ENCODE peak calls at places on chromosomes 3 and 15, in four cellular contexts. W, D, P and I are unnamed samples.

GRCh38 chr15:80152896-80153876 is at the start of gene FAH:
- DNase-seq in W (peak; percentile 49), D (peak; percentile 64), P (peak; percentile 43), I (no peak)

GRCh38 chr3:19970289-19970688 is 23.4 kb downstream of the RAB5A start:
- DNase-seq in W (no peak), D (no peak), P (no peak), I (no peak)

GRCh38 chr15:97759363-97759762 is 201.1 kb upstream of the ARRDC4 start:
- DNase-seq in W (peak; percentile 14), D (peak; percentile 90), P (peak; percentile 64), I (no peak)

GRCh38 chr3:182331356-182331755 is 461.9 kb upstream of the ATP11B start:
- DNase-seq in W (no peak), D (no peak), P (no peak), I (no peak)

GRCh38 chr3:53739926-53740325 is 106.3 kb downstream of the CHDH start:
- DNase-seq in W (no peak), D (no peak), P (no peak), I (no peak)

GRCh38 chr3:157614896-157615295 is 111.7 kb upstream of the VEPH1 start:
- DNase-seq in W (no peak), D (no peak), P (no peak), I (no peak)

GRCh38 chr3:19543212-19543841 is 390.7 kb downstream of the EFHB start:
- DNase-seq in W (peak; percentile 0), D (no peak), P (no peak), I (no peak)

GRCh38 chr3:181896605-181897004 is 184.9 kb downstream of the SOX2 start:
- DNase-seq in W (no peak), D (no peak), P (no peak), I (no peak)

GRCh38 chr3:10944866-10945265 is 47.7 kb upstream of the SLC6A1 start:
- DNase-seq in W (no peak), D (no peak), P (no peak), I (no peak)

GRCh38 chr3:108830991-108831390 is 8.4 kb downstream of the TRAT1 start:
- DNase-seq in W (no peak), D (no peak), P (no peak), I (no peak)

GRCh38 chr3:123476967-123477750 is 28.3 kb upstream of the ADCY5 start:
- DNase-seq in W (no peak), D (no peak), P (no peak), I (no peak)

GRCh38 chr3:11211531-11212300 is 57.4 kb downstream of the HRH1 start:
- DNase-seq in W (peak; percentile 60), D (peak; percentile 22), P (no peak), I (no peak)

GRCh38 chr3:49415931-49416601 is 3.8 kb downstream of the TCTA start:
- DNase-seq in W (no peak), D (no peak), P (peak; percentile 66), I (no peak)

GRCh38 chr3:195911946-195912270 is 3.6 kb upstream of the TNK2 start:
- DNase-seq in W (no peak), D (no peak), P (peak; percentile 30), I (no peak)

GRCh38 chr3:187798531-187799520 is 53.6 kb upstream of the BCL6 start:
- DNase-seq in W (no peak), D (no peak), P (no peak), I (no peak)

GRCh38 chr3:194843543-194843942 is 157.9 kb downstream of the FAM43A start:
- DNase-seq in W (no peak), D (no peak), P (no peak), I (no peak)

GRCh38 chr3:141646760-141647561 is 91.1 kb upstream of the RNF7 start:
- DNase-seq in W (peak; percentile 70), D (peak; percentile 69), P (no peak), I (peak; percentile 43)

GRCh38 chr15:65939901-65940617 is 70.8 kb downstream of the RAB11A start:
- DNase-seq in W (peak; percentile 86), D (peak; percentile 92), P (no peak), I (peak; percentile 37)

GRCh38 chr3:120908030-120908802 is at the start of gene STXBP5L:
- DNase-seq in W (peak; percentile 62), D (peak; percentile 90), P (no peak), I (peak; percentile 41)

GRCh38 chr3:67381667-67382272 is 272.6 kb downstream of the SUCLG2 start:
- DNase-seq in W (peak; percentile 23), D (no peak), P (no peak), I (no peak)

GRCh38 chr3:71629289-71630252 is 46.0 kb upstream of the FOXP1 start:
- DNase-seq in W (peak; percentile 44), D (no peak), P (no peak), I (no peak)

GRCh38 chr15:41832875-41833274 is 5.0 kb downstream of the JMJD7 start:
- DNase-seq in W (no peak), D (no peak), P (no peak), I (no peak)

GRCh38 chr15:78010112-78010511 is 67.4 kb downstream of the TBC1D2B start:
- DNase-seq in W (no peak), D (no peak), P (no peak), I (no peak)

GRCh38 chr3:79249701-79250100 is 518.1 kb downstream of the ROBO1 start:
- DNase-seq in W (no peak), D (no peak), P (no peak), I (no peak)

GRCh38 chr15:64825431-64826294 is at the start of gene PIF1:
- DNase-seq in W (peak; percentile 99), D (peak; percentile 97), P (peak; percentile 94), I (peak; percentile 96)

GRCh38 chr3:70824785-70825184 is 512.3 kb upstream of the MDFIC2 start:
- DNase-seq in W (peak; percentile 45), D (peak; percentile 77), P (no peak), I (peak; percentile 39)

GRCh38 chr15:92653836-92654524 is 1.6 kb downstream of the FAM174B start:
- DNase-seq in W (no peak), D (peak; percentile 30), P (no peak), I (no peak)

GRCh38 chr3:142366434-142366833 is 81.4 kb downstream of the XRN1 start:
- DNase-seq in W (peak; percentile 2), D (no peak), P (no peak), I (no peak)

GRCh38 chr15:48250640-48251076 is 44.6 kb downstream of the SLC12A1 start:
- DNase-seq in W (peak; percentile 63), D (peak; percentile 58), P (peak; percentile 12), I (peak; percentile 35)

GRCh38 chr3:42843730-42844713 is 31.7 kb downstream of the CYP8B1 start:
- DNase-seq in W (no peak), D (no peak), P (no peak), I (no peak)

GRCh38 chr15:96330450-96331140 is at the start of gene NR2F2:
- DNase-seq in W (peak; percentile 99), D (peak; percentile 99), P (no peak), I (peak; percentile 98)

GRCh38 chr15:81221449-81221848 is 24.8 kb downstream of the IL16 start:
- DNase-seq in W (no peak), D (no peak), P (no peak), I (no peak)

GRCh38 chr3:58521917-58522680 is 14.9 kb downstream of the ACOX2 start:
- DNase-seq in W (no peak), D (no peak), P (no peak), I (no peak)

GRCh38 chr3:12044860-12045259 is 40.7 kb downstream of the SYN2 start:
- DNase-seq in W (no peak), D (no peak), P (no peak), I (no peak)

GRCh38 chr3:184741259-184741556 is 29.3 kb upstream of the MAGEF1 start:
- DNase-seq in W (no peak), D (no peak), P (no peak), I (no peak)

GRCh38 chr3:107705046-107705445 is 182.3 kb downstream of the BBX start:
- DNase-seq in W (no peak), D (no peak), P (no peak), I (no peak)

GRCh38 chr3:51393564-51393963 is 2.5 kb downstream of the RBM15B start:
- DNase-seq in W (no peak), D (no peak), P (no peak), I (no peak)